ENCODE peak calls at places on chromosome 20, in six cellular contexts. C is psoas muscle; F is stimulated activated CD4-positive, alpha-beta T cell treated with anti-CD3 and anti-CD28 coated beads, Interleukin-12 subunit alpha, Interleukin-12 subunit beta, amount 100 ng/mL, for 4 hours; O is ovary; A is renal cortical epithelial cell; T is ELF-1. K is an unnamed sample.

GRCh38 chr20:46070215-46070910 is 19.4 kb downstream of the NCOA5 start:
- DNase-seq in A (peak), C (no peak), T (no peak), F (no peak), O (no peak), K (no peak)

GRCh38 chr20:58043866-58044140 is 184.7 kb downstream of the ANKRD60 start:
- DNase-seq in C (no peak), F (no peak), O (no peak), T (no peak), A (no peak), K (no peak)

GRCh38 chr20:37990571-37991151 is 42.6 kb downstream of the TTI1 start:
- DNase-seq in T (no peak), A (peak), F (no peak), C (peak), O (no peak), K (peak)

GRCh38 chr20:1888796-1889463 is 6.3 kb upstream of the SIRPA start:
- DNase-seq in C (peak), O (no peak), F (no peak), A (peak), T (peak), K (no peak)

GRCh38 chr20:46985671-46986070 is 91.0 kb downstream of the EYA2 start:
- DNase-seq in C (no peak), O (no peak), T (no peak), F (no peak), A (no peak), K (no peak)

GRCh38 chr20:34578040-34578439 is 19.5 kb downstream of the MAP1LC3A start:
- DNase-seq in O (no peak), F (no peak), T (no peak), A (no peak), C (no peak), K (no peak)

GRCh38 chr20:31566658-31567379 is 38.3 kb upstream of the ID1 start:
- DNase-seq in T (no peak), C (no peak), O (no peak), A (no peak), F (no peak), K (peak)

GRCh38 chr20:58361549-58361948 is 27.5 kb upstream of the VAPB start:
- DNase-seq in F (no peak), O (no peak), A (peak), T (no peak), C (no peak), K (no peak)

GRCh38 chr20:50996901-50997830 is 25.7 kb downstream of the KCNG1 start:
- DNase-seq in F (no peak), C (no peak), T (no peak), A (peak), O (no peak), K (no peak)

GRCh38 chr20:644692-645317 is 8.2 kb downstream of the SRXN1 start:
- DNase-seq in A (no peak), O (no peak), F (no peak), C (no peak), T (no peak), K (no peak)

GRCh38 chr20:13396036-13396435 is 175.0 kb downstream of the ISM1 start:
- DNase-seq in A (peak), O (no peak), F (no peak), C (no peak), T (no peak), K (no peak)

GRCh38 chr20:59785118-59785959 is 148.1 kb downstream of the SYCP2 start:
- DNase-seq in O (no peak), F (no peak), C (no peak), T (no peak), A (no peak), K (no peak)

GRCh38 chr20:36885355-36885754 is 9.4 kb downstream of the TLDC2 start:
- DNase-seq in F (no peak), O (no peak), T (no peak), C (no peak), A (no peak), K (no peak)

GRCh38 chr20:22503577-22503976 is 80.8 kb downstream of the FOXA2 start:
- DNase-seq in O (no peak), A (no peak), T (no peak), F (no peak), C (no peak), K (no peak)

GRCh38 chr20:23584434-23585199 is 16.3 kb upstream of the CST9L start:
- DNase-seq in T (no peak), C (no peak), F (no peak), O (no peak), A (no peak), K (no peak)

GRCh38 chr20:51700809-51701285 is 67.3 kb downstream of the ATP9A start:
- DNase-seq in F (no peak), C (no peak), A (peak), T (peak), O (no peak), K (no peak)

GRCh38 chr20:25064561-25064960 is 6.6 kb upstream of the ACSS1 start:
- DNase-seq in T (no peak), O (no peak), C (peak), F (no peak), A (no peak), K (peak)

GRCh38 chr20:19784511-19785172 is 26.6 kb downstream of the RIN2 start:
- DNase-seq in T (peak), F (no peak), C (peak), A (peak), O (no peak), K (peak)

GRCh38 chr20:31517373-31517772 is 3.1 kb downstream of the HM13 start:
- DNase-seq in A (peak), C (peak), O (no peak), T (peak), F (no peak), K (peak)

GRCh38 chr20:58542411-58543095 is 27.4 kb upstream of the APCDD1L start:
- DNase-seq in F (no peak), C (no peak), T (no peak), O (no peak), A (peak), K (no peak)

GRCh38 chr20:21496452-21496851 is 17.4 kb downstream of the NKX2-2 start:
- DNase-seq in C (no peak), A (no peak), F (no peak), O (no peak), T (no peak), K (no peak)